ENCODE peak calls at places on chromosomes 4 and X, in four cellular contexts. I, D, T and S are unnamed samples.

GRCh38 chr4:45662996-45663395 is 460.9 kb downstream of the GABRG1 start:
- DNase-seq in I (no peak), D (peak; percentile 2), T (peak; percentile 2), S (peak; percentile 80)

GRCh38 chr4:113080050-113080449 is 30.6 kb downstream of the ANK2 start:
- DNase-seq in I (no peak), D (no peak), T (no peak), S (no peak)

GRCh38 chr4:99126376-99126775 is 17.7 kb downstream of the ADH4 start:
- DNase-seq in I (no peak), D (no peak), T (no peak), S (no peak)

GRCh38 chr4:177006331-177006730 is 213.6 kb upstream of the VEGFC start:
- DNase-seq in I (no peak), D (no peak), T (peak; percentile 53), S (no peak)

GRCh38 chrX:20362268-20363002 is 95.7 kb upstream of the RPS6KA3 start:
- DNase-seq in I (no peak), D (peak; percentile 26), T (peak; percentile 76), S (no peak)

GRCh38 chr4:71614626-71615025 is 169.3 kb downstream of the GC start:
- DNase-seq in I (no peak), D (no peak), T (no peak), S (no peak)

GRCh38 chr4:77564231-77564630 is 41.4 kb upstream of the CXCL13 start:
- DNase-seq in I (no peak), D (no peak), T (no peak), S (no peak)

GRCh38 chr4:41215969-41216293 is 1.6 kb upstream of the APBB2 start:
- DNase-seq in I (no peak), D (no peak), T (no peak), S (no peak)

GRCh38 chr4:184384056-184384809 is 90.1 kb downstream of the IRF2 start:
- DNase-seq in I (no peak), D (peak; percentile 61), T (peak; percentile 78), S (peak; percentile 55)